ENCODE peak calls at places on chromosomes 1 and 21, in four cellular contexts. G, W, R and S are unnamed samples.

GRCh38 chr1:225980005-225980404 is 19.1 kb downstream of the SDE2 start:
- DNase-seq in G (peak), W (no peak), R (no peak), S (no peak)

GRCh38 chr1:220487297-220487820 is 40.6 kb upstream of the MARK1 start:
- DNase-seq in G (no peak), W (no peak), R (no peak), S (no peak)

GRCh38 chr1:200739499-200740290 is 1.0 kb downstream of the CAMSAP2 start:
- DNase-seq in G (peak), W (peak), R (peak), S (peak)

GRCh38 chr1:95287078-95287477 is 53.1 kb downstream of the RWDD3 start:
- DNase-seq in G (no peak), W (no peak), R (no peak), S (no peak)

GRCh38 chr1:242828828-242829227 is 304.3 kb upstream of the PLD5 start:
- DNase-seq in G (no peak), W (no peak), R (no peak), S (no peak)

GRCh38 chr21:37642493-37642892 is 273.8 kb downstream of the KCNJ6 start:
- DNase-seq in G (no peak), W (no peak), R (peak), S (no peak)

GRCh38 chr1:231248778-231249177 is 7.8 kb downstream of the GNPAT start:
- DNase-seq in G (no peak), W (no peak), R (no peak), S (no peak)

GRCh38 chr1:97281962-97282361 is 560.4 kb downstream of the PTBP2 start:
- DNase-seq in G (no peak), W (no peak), R (no peak), S (no peak)

GRCh38 chr1:234089396-234089795 is 184.9 kb downstream of the SLC35F3 start:
- DNase-seq in G (no peak), W (no peak), R (peak), S (no peak)

GRCh38 chr1:246492611-246493245 is 14.4 kb downstream of the SMYD3 start:
- DNase-seq in G (peak), W (no peak), R (peak), S (peak)
- TF ChIP-seq CTCF in G (peak), W (peak), R (peak), S (peak)

DNA sequence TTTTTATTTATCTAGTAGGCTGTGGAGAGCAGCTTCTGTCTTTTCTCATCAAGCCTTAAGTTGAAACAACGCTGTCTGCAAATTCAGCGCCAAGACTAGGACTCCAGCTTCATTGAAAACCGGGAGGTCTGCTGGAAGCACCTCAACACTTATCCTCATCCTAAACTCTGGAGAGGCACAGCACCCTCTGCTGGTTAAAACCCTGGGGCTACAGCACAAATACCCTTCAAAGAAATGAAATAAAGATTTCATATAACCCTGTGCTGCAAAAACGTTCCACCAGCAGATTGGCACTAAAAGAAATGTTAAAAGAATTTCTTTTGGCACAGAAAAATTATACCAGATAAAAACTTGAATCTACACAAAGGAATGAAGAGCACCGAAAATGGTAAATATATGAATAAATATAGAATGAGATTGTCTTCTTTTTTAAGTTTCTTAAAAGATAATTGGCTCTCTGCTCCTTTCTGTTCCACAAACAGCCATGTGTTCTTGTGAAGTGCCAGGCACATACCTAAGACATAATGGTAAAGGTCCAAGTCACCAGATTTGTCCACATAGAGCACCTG is 227.7 kb upstream of the SAMSN1 start:
- DNase-seq in G (peak), W (no peak), R (peak), S (no peak)
- TF ChIP-seq CTCF in G (peak), W (peak), R (peak), S (peak)

GRCh38 chr1:23100074-23100748 is 68.4 kb downstream of the LUZP1 start:
- DNase-seq in G (no peak), W (no peak), R (no peak), S (peak)
- TF ChIP-seq CTCF in G (no peak), W (no peak), R (no peak), S (no peak)

GRCh38 chr21:23936991-23937390 is 1670.3 kb downstream of the MRPL39 start:
- DNase-seq in G (no peak), W (no peak), R (no peak), S (no peak)

GRCh38 chr21:23939369-23940065 is 1667.8 kb downstream of the MRPL39 start:
- DNase-seq in G (no peak), W (no peak), R (no peak), S (no peak)

GRCh38 chr21:23930565-23930964 is 1676.7 kb downstream of the MRPL39 start:
- DNase-seq in G (no peak), W (no peak), R (no peak), S (no peak)

DNA sequence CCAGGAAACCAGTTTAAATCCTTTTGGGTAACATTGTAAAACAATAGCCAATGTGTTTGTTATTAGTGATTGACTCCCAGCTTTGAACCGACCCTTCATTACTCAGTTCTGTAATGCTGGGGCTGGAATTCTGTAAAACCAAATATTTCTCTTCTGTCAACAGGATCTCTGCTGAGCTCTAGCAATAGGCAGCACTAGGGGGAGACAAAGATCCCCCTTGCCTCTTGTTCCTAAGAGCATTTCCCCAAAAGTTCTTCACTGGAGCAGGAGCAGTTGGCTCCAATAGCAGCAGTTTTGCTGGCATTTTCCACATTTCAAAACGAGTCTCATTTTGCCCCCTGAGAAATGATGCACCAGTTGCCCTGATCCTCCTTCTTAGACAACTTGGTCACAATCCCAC is 1671.1 kb downstream of the MRPL39 start:
- DNase-seq in G (no peak), W (no peak), R (peak), S (no peak)
- TF ChIP-seq CTCF in G (peak), W (no peak), R (peak), S (peak)

GRCh38 chr1:145857170-145857569 is 1.7 kb downstream of the PIAS3 start:
- DNase-seq in G (no peak), W (peak), R (no peak), S (no peak)

GRCh38 chr1:145858238-145858936 is 494 bp downstream of the PIAS3 start:
- DNase-seq in G (no peak), W (peak), R (peak), S (no peak)

GRCh38 chr1:145859491-145860159 is 744 bp upstream of the PIAS3 start:
- DNase-seq in G (peak), W (peak), R (peak), S (peak)

GRCh38 chr1:145858937-145859490 is at the start of gene PIAS3:
- DNase-seq in G (peak), W (peak), R (peak), S (peak)

DNA sequence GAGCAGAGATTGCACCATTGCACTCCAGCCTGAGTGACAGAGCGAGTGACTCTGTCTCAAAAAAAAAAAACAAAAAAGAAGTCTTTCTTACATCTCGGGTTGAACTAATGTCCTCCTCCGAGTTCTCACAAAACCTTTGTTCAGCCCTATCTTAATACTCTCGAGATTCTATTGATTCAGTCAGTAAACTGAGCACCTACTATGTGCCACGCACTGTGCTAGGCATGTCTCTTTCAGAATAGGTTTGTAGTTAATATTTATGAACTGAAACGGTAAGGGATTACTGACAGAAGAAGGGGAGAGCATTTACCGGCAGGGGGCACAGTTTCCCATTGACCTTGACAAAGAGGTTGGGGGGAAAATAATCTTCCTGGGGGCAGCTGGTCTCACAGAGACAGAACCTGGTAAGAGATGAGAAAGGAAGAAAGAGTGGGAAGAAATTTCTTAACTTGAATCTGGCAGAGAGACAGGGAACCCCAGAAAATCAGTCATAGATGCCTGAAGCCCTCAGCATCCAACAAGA is 3.4 kb downstream of the PIAS3 start:
- DNase-seq in G (no peak), W (peak), R (no peak), S (no peak)
- TF ChIP-seq CTCF in G (no peak), W (no peak), R (no peak), S (no peak)

GRCh38 chr1:221637641-221638041 is 104.2 kb downstream of the DUSP10 start:
- DNase-seq in G (no peak), W (no peak), R (no peak), S (no peak)
- TF ChIP-seq CTCF in G (no peak), W (no peak), R (no peak), S (no peak)

GRCh38 chr1:189607477-189608096 is 870.1 kb downstream of the BRINP3 start:
- DNase-seq in G (no peak), W (no peak), R (no peak), S (no peak)
- TF ChIP-seq CTCF in G (no peak), W (no peak), R (no peak), S (no peak)

GRCh38 chr1:165152109-165152508 is 204.4 kb downstream of the LMX1A start:
- DNase-seq in G (no peak), W (no peak), R (no peak), S (no peak)

GRCh38 chr1:165147799-165148198 is 208.7 kb downstream of the LMX1A start:
- DNase-seq in G (no peak), W (no peak), R (no peak), S (no peak)

GRCh38 chr1:165153182-165153581 is 203.3 kb downstream of the LMX1A start:
- DNase-seq in G (no peak), W (no peak), R (no peak), S (no peak)

GRCh38 chr1:165152727-165153126 is 203.8 kb downstream of the LMX1A start:
- DNase-seq in G (peak), W (no peak), R (peak), S (no peak)
- TF ChIP-seq CTCF in G (peak), W (no peak), R (no peak), S (peak)

DNA sequence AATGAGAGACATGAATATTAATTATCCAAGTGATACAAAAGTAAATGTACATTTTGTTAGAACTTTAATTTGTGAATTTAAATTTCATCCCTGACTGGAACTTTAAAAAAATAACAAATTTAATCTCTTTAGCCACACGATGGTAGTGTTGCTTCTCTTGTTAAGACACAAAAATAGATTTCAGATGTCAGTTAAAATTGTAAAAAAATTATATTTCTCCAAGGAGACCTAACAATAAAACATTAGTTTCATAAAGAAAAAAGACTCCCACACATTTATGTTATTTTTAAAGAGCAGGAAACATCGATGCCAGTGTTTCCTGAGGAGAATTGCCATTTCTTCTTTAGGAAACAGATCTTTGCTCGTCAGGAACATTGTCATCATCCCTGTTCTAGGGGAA is 74.0 kb upstream of the DEPDC1 start:
- DNase-seq in G (no peak), W (no peak), R (no peak), S (no peak)
- TF ChIP-seq CTCF in G (no peak), W (peak), R (no peak), S (no peak)